ENCODE peak calls at places on chromosomes 4 and X, in five cellular contexts. K is OCI-LY7, R is fibroblast of lung, U is MM.1S, A is heart left ventricle. W is an unnamed sample. For H3K4me1, the result is how much of the 10 kb centered on the place peaks cover.

GRCh38 chrX:74351760-74352159 is 47.8 kb downstream of the ZCCHC13 start:
- DNase-seq in K (no peak), R (no peak), U (no peak), A (no peak), W (no peak)

GRCh38 chr4:105895324-105895608 is at the start of gene NPNT:
- DNase-seq in K (no peak), R (no peak), U (peak), A (peak), W (no peak)

GRCh38 chrX:22053486-22053885 is 21.4 kb downstream of the PHEX start:
- DNase-seq in K (no peak), R (peak), U (no peak), A (no peak), W (no peak)

GRCh38 chr4:89129080-89129640 is 17.8 kb downstream of the TIGD2 start:
- DNase-seq in K (no peak), R (peak), U (no peak), A (no peak), W (no peak)

GRCh38 chrX:135707880-135708279 is 5.6 kb upstream of the CT45A1 start:
- DNase-seq in K (peak), R (no peak), U (peak), A (no peak), W (no peak)

GRCh38 chr4:72313121-72313520 is 255.9 kb downstream of the ADAMTS3 start:
- DNase-seq in K (no peak), R (no peak), U (no peak), A (no peak), W (no peak)

GRCh38 chrX:155577682-155578081 is 35.1 kb downstream of the TMLHE start:
- DNase-seq in K (no peak), R (no peak), U (peak), A (no peak), W (no peak)

GRCh38 chrX:9690046-9690445 is 75.6 kb downstream of the GPR143 start:
- DNase-seq in K (no peak), R (no peak), U (no peak), A (no peak), W (no peak)

GRCh38 chr4:94349193-94349592 is 6.6 kb upstream of the HPGDS start:
- DNase-seq in K (no peak), R (peak), U (no peak), A (no peak), W (no peak)

DNA sequence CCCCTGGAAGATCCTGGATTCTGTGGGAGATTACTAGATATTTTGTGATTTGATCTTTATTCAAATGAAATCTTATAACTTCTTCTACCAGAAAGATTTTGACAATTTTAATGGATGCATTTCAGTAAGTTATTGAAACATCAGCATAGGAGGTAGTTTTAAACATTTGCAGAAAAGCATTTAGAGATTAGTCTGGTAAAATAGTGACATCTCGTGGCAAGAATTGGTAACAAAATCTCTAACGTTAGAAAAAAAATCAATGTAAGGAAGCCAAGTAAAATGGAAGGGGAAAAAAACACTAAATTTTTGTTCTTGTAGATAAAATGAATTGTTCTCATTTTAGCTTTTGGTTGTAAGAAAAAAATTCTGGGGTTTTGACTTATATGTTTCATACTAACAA is 73.3 kb downstream of the TASL start:
- DNase-seq in K (peak), R (peak), U (peak), A (no peak), W (no peak)
- TF ChIP-seq CTCF in K (peak), R (peak), U (peak), A (peak), W (peak)

DNA sequence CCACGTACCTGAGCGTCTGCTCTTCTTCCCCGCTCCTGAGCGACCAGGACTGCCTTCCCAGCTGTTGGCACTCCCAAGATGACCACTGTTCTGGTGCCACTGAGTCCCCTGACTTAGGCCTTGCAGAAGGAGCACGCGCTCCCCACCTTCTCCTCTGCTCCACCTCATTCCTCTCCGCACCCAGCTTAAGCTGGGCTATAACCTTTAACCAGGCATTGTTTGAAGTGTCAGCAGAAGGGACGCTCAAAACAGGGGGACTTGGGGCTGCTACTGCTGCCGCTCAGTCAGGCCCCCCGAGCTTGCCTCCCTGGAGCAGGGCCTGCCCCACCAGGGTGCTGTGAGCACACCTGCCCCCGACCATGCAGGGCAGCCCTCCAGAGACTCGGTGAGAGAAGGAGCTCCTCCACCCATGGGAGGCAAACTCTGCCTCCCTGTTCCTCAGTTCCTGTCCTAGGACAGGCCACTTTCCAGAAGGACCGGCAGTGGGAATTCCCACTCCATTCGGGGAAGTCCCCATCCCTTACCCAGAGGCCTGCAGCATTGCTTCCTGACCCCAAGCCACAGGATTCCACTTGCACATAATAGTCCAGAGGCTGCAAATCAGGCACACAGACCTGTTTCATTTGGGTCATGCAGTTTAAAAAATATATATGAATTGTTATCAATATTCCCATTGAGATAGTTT is 99.7 kb upstream of the ENPP6 start:
- DNase-seq in K (no peak), R (no peak), U (no peak), A (no peak), W (no peak)
- H3K4me1 ChIP-seq in K (half or more), R (under half), U (under half), A (under half), W (under half)

GRCh38 chr4:63937961-63938360 is 471.3 kb downstream of the TECRL start:
- DNase-seq in K (no peak), R (peak), U (no peak), A (peak), W (no peak)
- H3K4me3 ChIP-seq in K (no peak), R (no peak), U (no peak), A (no peak), W (peak)

DNA sequence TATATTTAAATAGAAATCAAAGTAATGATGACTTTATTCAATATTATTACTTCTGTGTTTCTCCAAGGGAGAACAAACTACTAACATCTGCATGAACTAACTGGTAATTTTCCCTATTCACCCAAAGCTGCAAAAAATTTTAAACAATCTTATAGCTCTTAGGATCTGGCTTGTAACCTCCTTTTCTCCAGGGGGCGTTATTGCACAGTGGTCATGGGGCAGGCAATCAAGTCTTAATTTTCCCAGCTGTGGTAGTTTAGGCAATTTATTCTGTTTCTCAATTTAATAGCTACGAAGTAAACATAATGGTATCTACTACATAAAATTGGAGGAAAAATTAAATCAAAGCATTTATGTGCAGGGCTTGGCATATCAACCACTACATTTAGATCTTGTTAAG is 137.5 kb upstream of the GUCY1A1 start:
- DNase-seq in K (no peak), R (peak), U (peak), A (no peak), W (no peak)
- TF ChIP-seq CTCF in K (peak), R (peak), U (peak), A (peak), W (no peak)

DNA sequence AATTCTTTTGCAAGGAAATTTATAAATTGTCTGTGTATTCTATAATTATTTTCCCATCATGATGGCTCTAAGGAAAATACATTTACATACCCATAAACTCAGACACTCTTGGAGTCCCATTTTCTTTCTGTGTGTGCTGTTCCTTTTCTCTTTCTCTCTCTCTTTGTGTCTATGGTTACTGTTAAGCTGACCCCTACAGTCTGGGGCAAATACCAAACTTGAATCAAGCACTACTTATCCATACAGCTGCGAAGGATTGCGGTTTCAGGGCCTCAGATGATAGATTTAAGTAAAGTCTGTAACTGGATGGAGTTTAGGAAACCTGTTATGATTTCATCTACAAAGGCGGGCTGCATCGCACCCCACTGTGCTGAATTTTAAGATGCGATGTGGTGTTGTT is 150.2 kb downstream of the SHROOM3 start:
- DNase-seq in K (no peak), R (peak), U (no peak), A (no peak), W (no peak)
- H3K4me1 ChIP-seq in K (under half), R (under half), U (under half), A (under half), W (under half)

DNA sequence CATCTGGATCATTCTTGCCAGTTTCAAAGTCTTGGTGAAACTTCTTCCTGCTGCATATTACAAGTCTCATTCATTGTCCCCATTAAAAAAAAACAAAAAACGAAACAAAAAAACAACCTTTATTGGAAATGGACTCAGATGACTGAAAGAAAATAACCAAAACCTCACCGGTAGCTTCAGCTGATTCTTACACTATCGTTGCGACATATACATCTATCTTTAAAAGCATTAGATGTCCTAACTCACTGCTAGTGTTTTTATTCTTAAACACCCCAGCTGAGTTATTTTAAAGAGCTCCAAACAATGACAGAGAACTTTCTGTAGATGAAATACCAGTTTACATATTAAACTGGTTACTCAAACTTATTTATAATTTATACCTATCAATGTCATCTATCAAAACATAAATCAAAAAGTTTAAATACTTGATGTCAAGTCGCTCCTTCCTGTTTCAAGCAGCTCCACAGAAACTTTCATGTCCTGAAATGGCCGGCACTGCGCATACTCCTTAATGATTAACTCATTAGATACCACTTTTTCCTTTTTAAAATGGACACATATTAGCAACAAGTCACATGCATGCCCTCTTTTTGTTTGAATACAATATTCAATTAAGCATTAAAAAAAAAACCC is 87.2 kb downstream of the HPRT1 start:
- DNase-seq in K (no peak), R (peak), U (no peak), A (no peak), W (no peak)
- H3K4me3 ChIP-seq in K (no peak), R (peak), U (no peak), A (no peak), W (peak)

GRCh38 chrX:47366051-47366722 is 4.2 kb upstream of the ZNF157 start:
- DNase-seq in K (peak), R (peak), U (peak), A (peak), W (peak)
- TF ChIP-seq CTCF in K (no peak), R (peak), U (no peak), A (no peak), W (no peak)

GRCh38 chr4:169252339-169253086 is 18.2 kb downstream of the SH3RF1 start:
- DNase-seq in K (no peak), R (peak), U (no peak), A (no peak), W (no peak)

GRCh38 chr4:169254546-169254983 is 16.2 kb downstream of the SH3RF1 start:
- DNase-seq in K (no peak), R (peak), U (no peak), A (peak), W (no peak)

GRCh38 chr4:169253904-169254303 is 16.9 kb downstream of the SH3RF1 start:
- DNase-seq in K (no peak), R (peak), U (no peak), A (no peak), W (no peak)

GRCh38 chr4:169251291-169252235 is 19.2 kb downstream of the SH3RF1 start:
- DNase-seq in K (no peak), R (no peak), U (no peak), A (no peak), W (no peak)

GRCh38 chr4:169253087-169253675 is 17.6 kb downstream of the SH3RF1 start:
- DNase-seq in K (no peak), R (peak), U (no peak), A (no peak), W (no peak)
- H3K4me1 ChIP-seq in K (under half), R (under half), U (under half), A (under half), W (half or more)

DNA sequence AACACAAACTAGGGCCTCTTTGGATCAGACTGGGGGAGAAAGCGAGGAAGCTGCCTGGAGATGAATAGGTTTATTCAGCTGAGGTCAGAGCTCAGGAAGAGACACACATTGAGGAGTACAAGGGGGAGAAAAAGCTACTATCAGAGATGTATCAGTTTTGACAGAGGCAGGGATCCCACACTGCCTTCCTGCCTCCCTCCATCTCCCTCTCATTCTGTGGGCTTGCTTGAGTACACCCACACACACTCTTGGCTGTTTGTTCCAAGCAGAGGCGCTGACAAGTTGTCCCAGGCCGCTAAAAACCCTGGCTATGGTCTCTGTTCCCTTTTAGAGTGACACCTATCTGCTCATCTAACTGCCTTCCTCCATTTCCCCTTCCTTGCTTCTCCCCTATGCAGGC is 5.2 kb downstream of the TSPYL2 start:
- DNase-seq in K (no peak), R (no peak), U (no peak), A (no peak), W (no peak)
- H3K4me3 ChIP-seq in K (no peak), R (no peak), U (no peak), A (no peak), W (no peak)

GRCh38 chrX:131671714-131672113 is 127.8 kb downstream of the OR13H1 start:
- DNase-seq in K (no peak), R (peak), U (no peak), A (no peak), W (no peak)
- TF ChIP-seq CTCF in K (no peak), R (no peak), U (no peak), A (no peak), W (no peak)